ENCODE peak calls at places on chromosomes 6 and 20, in four cellular contexts. One of them, this sample, is unnamed.

GRCh38 chr6:11621119-11621518 is 83.6 kb downstream of the TMEM170B start:
- DNase-seq in AG04450: no peak
- DNase-seq in neuronal stem cell: no peak
- DNase-seq in mucosa of gallbladder: no peak
- DNase-seq in this sample: no peak

GRCh38 chr20:35463455-35464300 is 8.3 kb downstream of the CEP250 start:
- DNase-seq in neuronal stem cell: peak
- DNase-seq in AG04450: peak
- DNase-seq in mucosa of gallbladder: peak
- DNase-seq in this sample: peak

GRCh38 chr6:149302723-149303122 is 14.8 kb upstream of the TAB2 start:
- DNase-seq in AG04450: no peak
- DNase-seq in mucosa of gallbladder: no peak
- DNase-seq in neuronal stem cell: no peak
- DNase-seq in this sample: no peak

GRCh38 chr6:20416063-20416454 is 14.4 kb downstream of the E2F3 start:
- DNase-seq in AG04450: no peak
- DNase-seq in mucosa of gallbladder: no peak
- DNase-seq in neuronal stem cell: no peak
- DNase-seq in this sample: no peak

GRCh38 chr6:119584088-119584487 is 234.5 kb upstream of the MAN1A1 start:
- DNase-seq in AG04450: no peak
- DNase-seq in mucosa of gallbladder: no peak
- DNase-seq in neuronal stem cell: no peak
- DNase-seq in this sample: no peak

GRCh38 chr6:36650848-36651247 is 27.7 kb upstream of the CDKN1A start:
- DNase-seq in AG04450: no peak
- DNase-seq in neuronal stem cell: no peak
- DNase-seq in mucosa of gallbladder: no peak
- DNase-seq in this sample: no peak

GRCh38 chr20:40686434-40686882 is 2.6 kb downstream of the MAFB start:
- DNase-seq in AG04450: no peak
- DNase-seq in mucosa of gallbladder: no peak
- DNase-seq in neuronal stem cell: no peak
- DNase-seq in this sample: no peak

GRCh38 chr6:43917878-43918382 is 147.9 kb downstream of the VEGFA start:
- DNase-seq in mucosa of gallbladder: no peak
- DNase-seq in AG04450: no peak
- DNase-seq in neuronal stem cell: no peak
- DNase-seq in this sample: no peak

GRCh38 chr20:46872315-46873211 is 22.1 kb upstream of the EYA2 start:
- DNase-seq in mucosa of gallbladder: no peak
- DNase-seq in neuronal stem cell: no peak
- DNase-seq in AG04450: no peak
- DNase-seq in this sample: no peak

GRCh38 chr6:143337201-143337949 is 113.1 kb downstream of the ADAT2 start:
- DNase-seq in AG04450: no peak
- DNase-seq in mucosa of gallbladder: peak
- DNase-seq in neuronal stem cell: no peak
- DNase-seq in this sample: peak

GRCh38 chr6:14501914-14502313 is 384.3 kb downstream of the CD83 start:
- DNase-seq in neuronal stem cell: peak
- DNase-seq in AG04450: no peak
- DNase-seq in mucosa of gallbladder: no peak
- DNase-seq in this sample: no peak

GRCh38 chr20:52812231-52812847 is 159.8 kb upstream of the TSHZ2 start:
- DNase-seq in neuronal stem cell: no peak
- DNase-seq in AG04450: no peak
- DNase-seq in mucosa of gallbladder: no peak
- DNase-seq in this sample: no peak

GRCh38 chr6:162706236-162706635 is 21.3 kb downstream of the PRKN start:
- DNase-seq in AG04450: no peak
- DNase-seq in neuronal stem cell: no peak
- DNase-seq in mucosa of gallbladder: peak
- DNase-seq in this sample: no peak

GRCh38 chr20:13220857-13221297 is at the start of gene ISM1:
- DNase-seq in neuronal stem cell: peak
- DNase-seq in AG04450: no peak
- DNase-seq in mucosa of gallbladder: no peak
- DNase-seq in this sample: no peak

GRCh38 chr6:159595173-159595572 is 97.9 kb downstream of the SOD2 start:
- DNase-seq in AG04450: no peak
- DNase-seq in neuronal stem cell: no peak
- DNase-seq in mucosa of gallbladder: peak
- DNase-seq in this sample: no peak

GRCh38 chr6:129359811-129360787 is 349.9 kb downstream of the ARHGAP18 start:
- DNase-seq in mucosa of gallbladder: no peak
- DNase-seq in neuronal stem cell: no peak
- DNase-seq in AG04450: no peak
- DNase-seq in this sample: no peak

GRCh38 chr20:35291654-35292503 is at the start of gene FAM83C:
- DNase-seq in AG04450: no peak
- DNase-seq in mucosa of gallbladder: no peak
- DNase-seq in neuronal stem cell: no peak
- DNase-seq in this sample: no peak

GRCh38 chr20:53547664-53548239 is 45.9 kb downstream of the ZNF217 start:
- DNase-seq in mucosa of gallbladder: peak
- DNase-seq in neuronal stem cell: peak
- DNase-seq in AG04450: peak
- DNase-seq in this sample: peak

GRCh38 chr20:24353135-24353694 is 116.2 kb upstream of the SYNDIG1 start:
- DNase-seq in mucosa of gallbladder: no peak
- DNase-seq in AG04450: no peak
- DNase-seq in neuronal stem cell: no peak
- DNase-seq in this sample: no peak

GRCh38 chr6:3741477-3741871 is 10.0 kb downstream of the PXDC1 start:
- DNase-seq in neuronal stem cell: no peak
- DNase-seq in AG04450: no peak
- DNase-seq in mucosa of gallbladder: no peak
- DNase-seq in this sample: no peak

GRCh38 chr6:43723737-43724295 is 36.2 kb upstream of the MRPS18A start:
- DNase-seq in AG04450: no peak
- DNase-seq in neuronal stem cell: peak
- DNase-seq in mucosa of gallbladder: peak
- DNase-seq in this sample: peak

GRCh38 chr6:52691718-52692117 is 20.8 kb downstream of the TMEM14A start:
- DNase-seq in mucosa of gallbladder: no peak
- DNase-seq in AG04450: no peak
- DNase-seq in neuronal stem cell: no peak
- DNase-seq in this sample: no peak

GRCh38 chr20:52933867-52934266 is 38.3 kb upstream of the TSHZ2 start:
- DNase-seq in AG04450: no peak
- DNase-seq in neuronal stem cell: no peak
- DNase-seq in mucosa of gallbladder: no peak
- DNase-seq in this sample: no peak

GRCh38 chr6:78810698-78811097 is 56.7 kb upstream of the IRAK1BP1 start:
- DNase-seq in mucosa of gallbladder: no peak
- DNase-seq in neuronal stem cell: no peak
- DNase-seq in AG04450: no peak
- DNase-seq in this sample: peak

GRCh38 chr6:25172819-25173218 is 106.4 kb upstream of the CARMIL1 start:
- DNase-seq in neuronal stem cell: no peak
- DNase-seq in mucosa of gallbladder: no peak
- DNase-seq in AG04450: peak
- DNase-seq in this sample: peak

GRCh38 chr20:13221673-13222318 is 722 bp downstream of the ISM1 start:
- DNase-seq in mucosa of gallbladder: peak
- DNase-seq in AG04450: no peak
- DNase-seq in neuronal stem cell: peak
- DNase-seq in this sample: peak